ENCODE peak calls at places on chromosomes 7 and 10, in eight cellular contexts. X is KBM-7; E is left ventricle myocardium inferior; J is osteocyte; R is activated naive CD4-positive, alpha-beta T cell treated with anti-CD3 and anti-CD28 coated beads, Interleukin-2, amount 50 U/mL, for 72 hours; C is mucosa of gallbladder; O is NCI-H774; B is SW 1271. T is an unnamed sample.

GRCh38 chr10:3803884-3804741 is 19.1 kb upstream of the KLF6 start:
- DNase-seq in O (no peak), R (peak; percentile 67), X (peak; percentile 73), B (no peak), J (no peak), E (no peak), C (no peak), T (no peak)

GRCh38 chr7:109009636-109010035 is 440.0 kb downstream of the DNAJB9 start:
- DNase-seq in J (no peak), X (no peak), C (no peak), B (no peak), R (no peak), O (no peak), E (no peak), T (no peak)

GRCh38 chr10:79424221-79425073 is 21.0 kb downstream of the ZCCHC24 start:
- DNase-seq in E (peak; percentile 27), O (no peak), R (no peak), B (no peak), J (no peak), C (peak; percentile 74), X (no peak), T (peak; percentile 54)

GRCh38 chr7:79489371-79489770 is 35.9 kb upstream of the MAGI2 start:
- DNase-seq in O (no peak), X (no peak), C (no peak), J (no peak), E (no peak), B (no peak), R (no peak), T (no peak)

GRCh38 chr7:106110885-106111670 is 1.0 kb downstream of the SYPL1 start:
- DNase-seq in X (no peak), E (no peak), R (no peak), C (no peak), O (no peak), B (no peak), J (no peak), T (no peak)

GRCh38 chr10:86979977-86980448 is 11.7 kb downstream of the ADIRF start:
- DNase-seq in R (no peak), O (no peak), B (no peak), E (peak; percentile 46), J (no peak), C (no peak), X (no peak), T (no peak)

GRCh38 chr10:59575269-59575668 is 134.4 kb downstream of the SLC16A9 start:
- DNase-seq in J (no peak), B (no peak), C (no peak), O (no peak), X (no peak), E (no peak), R (no peak), T (no peak)

GRCh38 chr10:7808686-7809267 is 9.5 kb upstream of the TAF3 start:
- DNase-seq in X (no peak), O (no peak), R (no peak), C (no peak), E (no peak), J (no peak), B (no peak), T (no peak)

GRCh38 chr10:105183506-105183905 is 542.4 kb downstream of the SORCS3 start:
- DNase-seq in E (no peak), B (no peak), X (no peak), C (no peak), J (no peak), O (no peak), R (no peak), T (no peak)

GRCh38 chr7:4103352-4104091 is 578.6 kb upstream of the FOXK1 start:
- DNase-seq in J (no peak), E (no peak), X (peak; percentile 2), R (no peak), B (no peak), C (no peak), O (no peak), T (peak; percentile 71)

GRCh38 chr7:54778696-54779285 is 19.8 kb upstream of the SEC61G start:
- DNase-seq in R (no peak), B (no peak), O (no peak), E (no peak), C (no peak), J (no peak), X (no peak), T (no peak)

GRCh38 chr10:17790631-17791030 is 18.5 kb upstream of the MRC1 start:
- DNase-seq in C (no peak), B (no peak), J (no peak), X (no peak), O (no peak), R (no peak), E (no peak), T (no peak)

GRCh38 chr10:119408969-119409371 is 133.5 kb downstream of the RGS10 start:
- DNase-seq in B (no peak), C (no peak), R (no peak), E (no peak), X (no peak), J (no peak), O (no peak), T (no peak)

GRCh38 chr7:150357277-150357676 is 11.3 kb upstream of the REPIN1 start:
- DNase-seq in R (peak; percentile 47), B (no peak), J (no peak), C (no peak), O (no peak), X (peak; percentile 90), E (no peak), T (peak; percentile 84)

GRCh38 chr7:149764481-149765398 is 8.6 kb downstream of the ZNF467 start:
- DNase-seq in X (no peak), O (no peak), J (no peak), R (no peak), E (no peak), C (no peak), B (no peak), T (no peak)

GRCh38 chr7:3430588-3430987 is 129.5 kb downstream of the SDK1 start:
- DNase-seq in X (no peak), C (no peak), J (no peak), R (no peak), E (no peak), B (no peak), O (no peak), T (no peak)

GRCh38 chr7:135684134-135684533 is 21.8 kb downstream of the STMP1 start:
- DNase-seq in J (no peak), B (no peak), R (no peak), E (no peak), C (no peak), X (no peak), O (no peak), T (no peak)

GRCh38 chr7:36021367-36021766 is 131.7 kb upstream of the EEPD1 start:
- DNase-seq in B (no peak), J (no peak), O (no peak), E (no peak), X (peak; percentile 16), R (no peak), C (no peak), T (no peak)

GRCh38 chr7:45679516-45679915 is 105.3 kb downstream of the ADCY1 start:
- DNase-seq in B (no peak), E (no peak), O (no peak), J (peak; percentile 48), C (no peak), X (no peak), R (no peak), T (peak; percentile 22)

GRCh38 chr7:136348142-136348541 is 371.0 kb upstream of the MTPN start:
- DNase-seq in B (no peak), E (no peak), C (no peak), X (no peak), R (no peak), J (no peak), O (no peak), T (no peak)

GRCh38 chr10:127012769-127013152 is 107.5 kb downstream of the DOCK1 start:
- DNase-seq in R (no peak), C (peak; percentile 90), B (no peak), O (no peak), X (peak; percentile 46), E (peak; percentile 80), J (no peak), T (no peak)